ENCODE peak calls at places on chromosome 12, in nine cellular contexts. One of them, this sample, is unnamed.

GRCh38 chr12:90128526-90128925 is 419.9 kb upstream of the ATP2B1 start:
- DNase-seq in neural progenitor cell: no peak
- DNase-seq in GM23338: no peak
- DNase-seq in PC-3: no peak
- DNase-seq in MM.1S: no peak
- DNase-seq in SK-N-SH: no peak
- DNase-seq in OCI-LY7: no peak
- DNase-seq in HCT116: no peak
- DNase-seq in hepatocyte: no peak
- DNase-seq in this sample: no peak

GRCh38 chr12:4978737-4979136 is 64.9 kb upstream of the KCNA5 start:
- DNase-seq in neural progenitor cell: no peak
- DNase-seq in GM23338: no peak
- DNase-seq in PC-3: peak
- DNase-seq in MM.1S: no peak
- DNase-seq in SK-N-SH: no peak
- DNase-seq in OCI-LY7: no peak
- DNase-seq in HCT116: no peak
- DNase-seq in hepatocyte: no peak
- DNase-seq in this sample: peak

GRCh38 chr12:14960548-14961465 is 594 bp downstream of the ARHGDIB start:
- DNase-seq in neural progenitor cell: no peak
- DNase-seq in GM23338: peak
- DNase-seq in PC-3: peak
- DNase-seq in MM.1S: peak
- DNase-seq in SK-N-SH: no peak
- DNase-seq in OCI-LY7: peak
- DNase-seq in HCT116: no peak
- DNase-seq in hepatocyte: no peak
- DNase-seq in this sample: peak

GRCh38 chr12:115294443-115295133 is 610.6 kb upstream of the TBX3 start:
- DNase-seq in neural progenitor cell: no peak
- DNase-seq in GM23338: no peak
- DNase-seq in PC-3: peak
- DNase-seq in MM.1S: no peak
- DNase-seq in SK-N-SH: no peak
- DNase-seq in OCI-LY7: no peak
- DNase-seq in HCT116: no peak
- DNase-seq in hepatocyte: peak
- DNase-seq in this sample: no peak

GRCh38 chr12:2467447-2468195 is 327.1 kb upstream of the FKBP4 start:
- DNase-seq in neural progenitor cell: no peak
- DNase-seq in GM23338: no peak
- DNase-seq in PC-3: no peak
- DNase-seq in MM.1S: no peak
- DNase-seq in SK-N-SH: no peak
- DNase-seq in OCI-LY7: no peak
- DNase-seq in HCT116: no peak
- DNase-seq in hepatocyte: no peak
- DNase-seq in this sample: no peak

GRCh38 chr12:106739815-106740552 is 34.5 kb upstream of the RIC8B start:
- DNase-seq in neural progenitor cell: no peak
- DNase-seq in GM23338: no peak
- DNase-seq in PC-3: peak
- DNase-seq in MM.1S: no peak
- DNase-seq in SK-N-SH: no peak
- DNase-seq in OCI-LY7: no peak
- DNase-seq in HCT116: no peak
- DNase-seq in hepatocyte: peak
- DNase-seq in this sample: peak

GRCh38 chr12:57216931-57217871 is 607 bp downstream of the NXPH4 start:
- DNase-seq in neural progenitor cell: no peak
- DNase-seq in GM23338: peak
- DNase-seq in PC-3: peak
- DNase-seq in MM.1S: no peak
- DNase-seq in SK-N-SH: peak
- DNase-seq in OCI-LY7: peak
- DNase-seq in HCT116: no peak
- DNase-seq in hepatocyte: no peak
- DNase-seq in this sample: peak

GRCh38 chr12:18872770-18873169 is 134.9 kb downstream of the CAPZA3 start:
- DNase-seq in neural progenitor cell: no peak
- DNase-seq in GM23338: no peak
- DNase-seq in PC-3: no peak
- DNase-seq in MM.1S: peak
- DNase-seq in SK-N-SH: no peak
- DNase-seq in OCI-LY7: no peak
- DNase-seq in HCT116: no peak
- DNase-seq in hepatocyte: no peak
- DNase-seq in this sample: no peak

GRCh38 chr12:62737615-62738014 is 197.3 kb downstream of the PPM1H start:
- DNase-seq in neural progenitor cell: no peak
- DNase-seq in GM23338: no peak
- DNase-seq in PC-3: no peak
- DNase-seq in MM.1S: no peak
- DNase-seq in SK-N-SH: no peak
- DNase-seq in OCI-LY7: no peak
- DNase-seq in HCT116: no peak
- DNase-seq in hepatocyte: no peak
- DNase-seq in this sample: no peak

GRCh38 chr12:130438243-130438620 is 100.5 kb downstream of the PIWIL1 start:
- DNase-seq in neural progenitor cell: no peak
- DNase-seq in GM23338: no peak
- DNase-seq in PC-3: no peak
- DNase-seq in MM.1S: no peak
- DNase-seq in SK-N-SH: no peak
- DNase-seq in OCI-LY7: no peak
- DNase-seq in HCT116: no peak
- DNase-seq in hepatocyte: no peak
- DNase-seq in this sample: no peak

GRCh38 chr12:40681148-40681547 is 11.1 kb upstream of the CNTN1 start:
- DNase-seq in neural progenitor cell: no peak
- DNase-seq in GM23338: no peak
- DNase-seq in PC-3: no peak
- DNase-seq in MM.1S: no peak
- DNase-seq in SK-N-SH: no peak
- DNase-seq in OCI-LY7: no peak
- DNase-seq in HCT116: no peak
- DNase-seq in hepatocyte: no peak
- DNase-seq in this sample: no peak

GRCh38 chr12:109388167-109388563 is 40.5 kb downstream of the MYO1H start:
- DNase-seq in neural progenitor cell: no peak
- DNase-seq in GM23338: no peak
- DNase-seq in PC-3: no peak
- DNase-seq in MM.1S: no peak
- DNase-seq in SK-N-SH: no peak
- DNase-seq in OCI-LY7: no peak
- DNase-seq in HCT116: no peak
- DNase-seq in hepatocyte: no peak
- DNase-seq in this sample: no peak

GRCh38 chr12:113325938-113326337 is 9.0 kb downstream of the SLC8B1 start:
- DNase-seq in neural progenitor cell: no peak
- DNase-seq in GM23338: no peak
- DNase-seq in PC-3: no peak
- DNase-seq in MM.1S: no peak
- DNase-seq in SK-N-SH: no peak
- DNase-seq in OCI-LY7: no peak
- DNase-seq in HCT116: no peak
- DNase-seq in hepatocyte: no peak
- DNase-seq in this sample: peak

GRCh38 chr12:77751939-77752338 is 78.8 kb upstream of the NAV3 start:
- DNase-seq in neural progenitor cell: no peak
- DNase-seq in GM23338: no peak
- DNase-seq in PC-3: peak
- DNase-seq in MM.1S: no peak
- DNase-seq in SK-N-SH: no peak
- DNase-seq in OCI-LY7: no peak
- DNase-seq in HCT116: no peak
- DNase-seq in hepatocyte: no peak
- DNase-seq in this sample: no peak

GRCh38 chr12:56300644-56301464 is 724 bp upstream of the CS start:
- DNase-seq in neural progenitor cell: peak
- DNase-seq in GM23338: peak
- DNase-seq in PC-3: no peak
- DNase-seq in MM.1S: peak
- DNase-seq in SK-N-SH: no peak
- DNase-seq in OCI-LY7: no peak
- DNase-seq in HCT116: no peak
- DNase-seq in hepatocyte: no peak
- DNase-seq in this sample: no peak

GRCh38 chr12:19095331-19095730 is 34.2 kb upstream of the PLEKHA5 start:
- DNase-seq in neural progenitor cell: no peak
- DNase-seq in GM23338: no peak
- DNase-seq in PC-3: no peak
- DNase-seq in MM.1S: no peak
- DNase-seq in SK-N-SH: no peak
- DNase-seq in OCI-LY7: no peak
- DNase-seq in HCT116: no peak
- DNase-seq in hepatocyte: no peak
- DNase-seq in this sample: no peak

GRCh38 chr12:47797432-47797831 is 22.3 kb downstream of the HDAC7 start:
- DNase-seq in neural progenitor cell: peak
- DNase-seq in GM23338: peak
- DNase-seq in PC-3: peak
- DNase-seq in MM.1S: no peak
- DNase-seq in SK-N-SH: peak
- DNase-seq in OCI-LY7: peak
- DNase-seq in HCT116: no peak
- DNase-seq in hepatocyte: no peak
- DNase-seq in this sample: no peak

GRCh38 chr12:76346798-76347420 is 1.3 kb downstream of the BBS10 start:
- DNase-seq in neural progenitor cell: peak
- DNase-seq in GM23338: no peak
- DNase-seq in PC-3: peak
- DNase-seq in MM.1S: peak
- DNase-seq in SK-N-SH: peak
- DNase-seq in OCI-LY7: peak
- DNase-seq in HCT116: no peak
- DNase-seq in hepatocyte: peak
- DNase-seq in this sample: peak

GRCh38 chr12:22709292-22709691 is 84.3 kb downstream of the ETNK1 start:
- DNase-seq in neural progenitor cell: peak
- DNase-seq in GM23338: peak
- DNase-seq in PC-3: peak
- DNase-seq in MM.1S: peak
- DNase-seq in SK-N-SH: peak
- DNase-seq in OCI-LY7: peak
- DNase-seq in HCT116: peak
- DNase-seq in hepatocyte: peak
- DNase-seq in this sample: peak

GRCh38 chr12:26241095-26241494 is 45.7 kb downstream of the SSPN start:
- DNase-seq in neural progenitor cell: no peak
- DNase-seq in GM23338: no peak
- DNase-seq in PC-3: no peak
- DNase-seq in MM.1S: no peak
- DNase-seq in SK-N-SH: no peak
- DNase-seq in OCI-LY7: no peak
- DNase-seq in HCT116: no peak
- DNase-seq in hepatocyte: no peak
- DNase-seq in this sample: no peak
- TF ChIP-seq EZH2phosphoT487 in neural progenitor cell: no peak
- TF ChIP-seq EZH2phosphoT487 in GM23338: no peak
- TF ChIP-seq EZH2phosphoT487 in PC-3: no peak
- TF ChIP-seq EZH2phosphoT487 in MM.1S: no peak
- TF ChIP-seq EZH2phosphoT487 in SK-N-SH: no peak
- TF ChIP-seq EZH2phosphoT487 in OCI-LY7: no peak
- TF ChIP-seq EZH2phosphoT487 in HCT116: no peak
- TF ChIP-seq EZH2phosphoT487 in hepatocyte: no peak
- TF ChIP-seq EZH2phosphoT487 in this sample: no peak

DNA sequence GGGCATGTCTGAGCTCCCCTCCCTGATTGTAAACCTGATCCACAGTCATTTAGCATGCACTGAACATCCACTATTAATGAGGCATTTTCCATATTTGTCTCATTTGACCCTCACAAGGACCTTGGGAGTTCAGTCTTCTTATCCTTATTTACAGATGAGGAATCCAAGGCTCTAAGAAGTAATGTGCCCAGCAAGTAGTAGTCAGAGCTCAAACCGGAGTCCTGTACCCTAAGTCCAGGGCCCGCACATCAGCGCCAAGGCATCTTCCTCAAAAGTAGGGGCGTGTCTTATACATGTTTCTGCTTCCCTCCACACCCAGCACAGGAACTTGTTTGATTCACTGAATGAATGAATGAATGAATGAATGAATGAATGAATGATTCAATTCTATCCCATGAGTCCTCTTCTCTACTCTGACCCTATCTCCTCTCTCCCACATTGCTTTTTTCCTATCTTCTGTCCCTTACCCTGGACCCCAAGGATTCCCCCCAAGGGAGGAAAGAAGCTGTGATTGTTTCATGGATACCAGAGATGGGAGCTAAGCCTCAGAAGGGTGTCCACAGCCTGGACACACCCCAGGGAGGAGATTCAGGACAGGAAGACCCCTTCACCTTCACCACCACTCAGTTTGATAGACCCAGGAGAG is 21.8 kb upstream of the KRT8 start:
- DNase-seq in neural progenitor cell: no peak
- DNase-seq in GM23338: no peak
- DNase-seq in PC-3: no peak
- DNase-seq in MM.1S: no peak
- DNase-seq in SK-N-SH: no peak
- DNase-seq in OCI-LY7: no peak
- DNase-seq in HCT116: no peak
- DNase-seq in hepatocyte: peak
- DNase-seq in this sample: peak
- TF ChIP-seq EZH2phosphoT487 in neural progenitor cell: no peak
- TF ChIP-seq EZH2phosphoT487 in GM23338: no peak
- TF ChIP-seq EZH2phosphoT487 in PC-3: no peak
- TF ChIP-seq EZH2phosphoT487 in MM.1S: no peak
- TF ChIP-seq EZH2phosphoT487 in SK-N-SH: no peak
- TF ChIP-seq EZH2phosphoT487 in OCI-LY7: no peak
- TF ChIP-seq EZH2phosphoT487 in HCT116: no peak
- TF ChIP-seq EZH2phosphoT487 in hepatocyte: no peak
- TF ChIP-seq EZH2phosphoT487 in this sample: no peak

DNA sequence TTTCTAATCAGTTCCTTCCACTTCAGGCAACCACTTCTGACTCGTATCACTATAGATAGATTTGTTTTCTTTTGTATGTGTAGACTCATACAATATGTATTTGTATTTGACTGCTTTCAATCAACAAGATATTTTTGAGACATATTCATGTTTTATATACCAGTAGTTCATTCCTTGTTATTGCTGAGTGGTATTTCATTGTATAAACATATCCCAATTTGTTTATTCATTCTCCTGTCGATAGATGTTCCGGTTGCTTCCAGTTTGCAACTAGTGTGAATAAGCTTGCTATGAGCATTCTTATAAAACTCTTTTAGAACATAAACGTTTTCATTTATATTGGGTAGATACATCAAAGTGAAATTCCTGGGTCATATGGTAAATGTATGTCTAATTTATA is 119.2 kb downstream of the FIGNL2 start:
- DNase-seq in neural progenitor cell: no peak
- DNase-seq in GM23338: no peak
- DNase-seq in PC-3: no peak
- DNase-seq in MM.1S: no peak
- DNase-seq in SK-N-SH: no peak
- DNase-seq in OCI-LY7: no peak
- DNase-seq in HCT116: no peak
- DNase-seq in hepatocyte: no peak
- DNase-seq in this sample: peak
- TF ChIP-seq EZH2phosphoT487 in neural progenitor cell: no peak
- TF ChIP-seq EZH2phosphoT487 in GM23338: no peak
- TF ChIP-seq EZH2phosphoT487 in PC-3: no peak
- TF ChIP-seq EZH2phosphoT487 in MM.1S: no peak
- TF ChIP-seq EZH2phosphoT487 in SK-N-SH: no peak
- TF ChIP-seq EZH2phosphoT487 in OCI-LY7: no peak
- TF ChIP-seq EZH2phosphoT487 in HCT116: no peak
- TF ChIP-seq EZH2phosphoT487 in hepatocyte: no peak
- TF ChIP-seq EZH2phosphoT487 in this sample: no peak

GRCh38 chr12:120229583-120230325 is 28.8 kb upstream of the RPLP0 start:
- DNase-seq in neural progenitor cell: peak
- DNase-seq in GM23338: peak
- DNase-seq in PC-3: peak
- DNase-seq in MM.1S: no peak
- DNase-seq in SK-N-SH: peak
- DNase-seq in OCI-LY7: no peak
- DNase-seq in HCT116: no peak
- DNase-seq in hepatocyte: peak
- DNase-seq in this sample: peak
- TF ChIP-seq EZH2phosphoT487 in neural progenitor cell: no peak
- TF ChIP-seq EZH2phosphoT487 in GM23338: no peak
- TF ChIP-seq EZH2phosphoT487 in PC-3: no peak
- TF ChIP-seq EZH2phosphoT487 in MM.1S: no peak
- TF ChIP-seq EZH2phosphoT487 in SK-N-SH: no peak
- TF ChIP-seq EZH2phosphoT487 in OCI-LY7: no peak
- TF ChIP-seq EZH2phosphoT487 in HCT116: no peak
- TF ChIP-seq EZH2phosphoT487 in hepatocyte: no peak
- TF ChIP-seq EZH2phosphoT487 in this sample: no peak

This sample was measured in GM23248.